ENCODE peak calls at places on chromosomes 6 and 20, in nine cellular contexts. E is PC-3, R is hepatocyte, Z is GM23248, U is GM23338, S is neural progenitor cell, X is SK-N-SH, M is HCT116, L is MM.1S. Q is an unnamed sample.

GRCh38 chr6:75098709-75099108 is 107.1 kb downstream of the COL12A1 start:
- DNase-seq in E (peak), M (peak), R (peak), L (no peak), U (no peak), S (no peak), Z (peak), X (no peak), Q (no peak)

GRCh38 chr6:56840467-56841371 is 114.2 kb upstream of the BEND6 start:
- DNase-seq in Z (peak), X (peak), M (no peak), R (peak), E (peak), U (no peak), L (no peak), S (no peak), Q (no peak)

GRCh38 chr20:22763257-22763906 is 179.0 kb upstream of the FOXA2 start:
- DNase-seq in R (no peak), X (no peak), Z (peak), E (peak), U (no peak), L (no peak), M (peak), S (no peak), Q (no peak)

GRCh38 chr6:73497915-73498314 is 22.9 kb downstream of the EEF1A1 start:
- DNase-seq in R (no peak), U (no peak), E (no peak), M (no peak), L (no peak), Z (no peak), X (no peak), S (no peak), Q (no peak)

GRCh38 chr6:33621396-33622388 is 570 bp downstream of the ITPR3 start:
- DNase-seq in X (no peak), Z (peak), L (peak), E (peak), R (peak), U (peak), M (no peak), S (peak), Q (peak)

GRCh38 chr6:108632441-108632840 is 71.7 kb downstream of the FOXO3 start:
- DNase-seq in U (no peak), Z (no peak), L (peak), S (no peak), R (no peak), M (no peak), X (no peak), E (no peak), Q (no peak)

GRCh38 chr6:41558033-41558807 is 12.0 kb downstream of the FOXP4 start:
- DNase-seq in S (no peak), M (no peak), U (no peak), L (no peak), X (no peak), R (no peak), Z (peak), E (no peak), Q (no peak)

GRCh38 chr6:145368075-145368474 is 367.2 kb downstream of the EPM2A start:
- DNase-seq in U (no peak), M (no peak), X (no peak), S (no peak), E (no peak), Z (peak), L (no peak), R (no peak), Q (no peak)

DNA sequence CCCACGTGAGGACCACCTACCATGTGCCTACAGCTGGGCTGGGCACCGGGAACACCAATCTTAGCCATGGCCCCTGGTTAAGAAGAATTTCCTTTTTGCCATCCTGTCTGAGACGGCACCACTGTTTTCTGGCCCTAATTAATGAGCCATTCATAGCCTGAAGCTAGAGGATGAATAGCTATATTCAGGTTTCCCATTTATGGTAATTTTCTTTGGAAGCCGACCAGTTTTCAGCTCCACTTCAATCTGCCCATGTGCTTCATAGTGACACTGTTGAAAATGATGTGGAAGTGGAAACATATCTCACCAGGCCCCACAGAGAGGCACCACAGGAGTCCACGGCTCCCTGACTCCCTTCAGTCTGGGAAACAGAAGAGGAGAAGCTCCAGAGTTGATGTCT is 22.5 kb upstream of the ULBP3 start:
- DNase-seq in M (no peak), E (no peak), X (no peak), L (no peak), Z (peak), U (no peak), S (no peak), R (no peak), Q (no peak)
- TF ChIP-seq EZH2phosphoT487 in M (no peak), E (no peak), X (no peak), L (no peak), Z (no peak), U (no peak), S (no peak), R (no peak), Q (no peak)

GRCh38 chr6:170053966-170054661 is 236.8 kb downstream of the DLL1 start:
- DNase-seq in E (no peak), L (no peak), X (no peak), U (no peak), Z (no peak), R (no peak), S (no peak), M (no peak), Q (no peak)

GRCh38 chr6:170051229-170052172 is 239.4 kb downstream of the DLL1 start:
- DNase-seq in M (no peak), S (no peak), R (no peak), U (no peak), L (no peak), Z (no peak), X (no peak), E (no peak), Q (no peak)

GRCh38 chr6:170050591-170051041 is 240.3 kb downstream of the DLL1 start:
- DNase-seq in R (no peak), M (no peak), S (no peak), U (no peak), L (no peak), X (no peak), Z (no peak), E (no peak), Q (no peak)

GRCh38 chr6:170056329-170056728 is 234.5 kb downstream of the DLL1 start:
- DNase-seq in S (no peak), L (no peak), M (no peak), E (no peak), Z (no peak), U (no peak), R (no peak), X (no peak), Q (no peak)

GRCh38 chr6:170052991-170053821 is 237.7 kb downstream of the DLL1 start:
- DNase-seq in L (no peak), R (no peak), M (no peak), E (no peak), X (no peak), U (no peak), S (no peak), Z (no peak), Q (no peak)
- TF ChIP-seq EZH2phosphoT487 in L (no peak), R (no peak), M (no peak), E (no peak), X (no peak), U (no peak), S (no peak), Z (no peak), Q (no peak)

DNA sequence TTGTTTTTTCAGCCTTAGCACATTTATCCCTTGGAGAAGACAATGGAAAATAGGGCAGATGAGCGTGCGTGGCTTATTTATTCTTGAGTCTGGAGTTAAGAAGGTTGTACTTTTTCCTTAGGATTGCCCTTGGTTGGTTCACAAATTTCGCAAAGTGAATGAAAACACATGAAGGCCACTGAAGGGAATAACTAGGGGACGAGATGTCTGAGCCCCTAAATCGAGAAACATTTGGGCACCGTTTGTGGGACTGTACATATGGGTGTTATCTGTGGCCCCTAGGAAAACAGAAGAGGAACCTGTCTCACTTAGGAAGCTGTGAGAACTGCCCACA is 19.4 kb upstream of the TRIM27 start:
- DNase-seq in L (no peak), X (no peak), Z (peak), E (no peak), U (no peak), R (no peak), S (peak), M (no peak), Q (no peak)
- TF ChIP-seq EZH2phosphoT487 in L (no peak), X (no peak), Z (no peak), E (no peak), U (no peak), R (no peak), S (no peak), M (no peak), Q (no peak)

DNA sequence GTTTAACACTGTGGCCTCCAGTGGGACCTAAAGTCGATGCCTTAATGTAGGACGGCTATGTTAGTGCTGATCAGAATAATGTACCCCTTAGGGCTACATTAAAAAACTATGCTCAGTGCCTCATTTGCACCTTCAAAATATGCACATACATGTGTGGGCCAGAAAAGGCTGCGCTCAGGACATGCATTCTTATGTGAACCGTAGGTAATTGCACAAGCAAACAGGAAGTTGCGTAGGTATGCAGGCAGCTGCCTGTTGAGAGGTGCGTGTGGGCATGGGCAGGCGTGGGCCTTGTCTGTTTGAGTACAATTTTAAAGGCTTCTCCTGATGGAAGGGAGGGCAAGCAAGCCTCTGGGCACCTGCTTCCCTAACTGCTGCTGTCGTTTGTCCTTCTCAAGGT is 116.2 kb upstream of the JAG1 start:
- DNase-seq in L (no peak), E (no peak), R (no peak), U (no peak), S (no peak), X (no peak), Z (no peak), M (no peak), Q (no peak)
- TF ChIP-seq EZH2phosphoT487 in L (no peak), E (no peak), R (no peak), U (no peak), S (no peak), X (no peak), Z (no peak), M (no peak), Q (no peak)

GRCh38 chr20:7938058-7938457 is 2.2 kb downstream of the HAO1 start:
- DNase-seq in Z (peak), M (no peak), U (no peak), R (no peak), L (no peak), X (no peak), S (no peak), E (no peak), Q (no peak)

GRCh38 chr20:7937328-7937727 is 2.9 kb downstream of the HAO1 start:
- DNase-seq in S (no peak), Z (no peak), M (no peak), E (no peak), L (no peak), U (no peak), R (no peak), X (no peak), Q (no peak)

GRCh38 chr20:7943891-7944290 is 3.6 kb upstream of the HAO1 start:
- DNase-seq in E (no peak), M (no peak), R (no peak), U (no peak), L (no peak), X (no peak), Z (no peak), S (no peak), Q (no peak)

GRCh38 chr20:7939663-7940062 is 595 bp downstream of the HAO1 start:
- DNase-seq in Z (no peak), R (no peak), U (no peak), X (peak), S (no peak), M (no peak), E (no peak), L (no peak), Q (no peak)

DNA sequence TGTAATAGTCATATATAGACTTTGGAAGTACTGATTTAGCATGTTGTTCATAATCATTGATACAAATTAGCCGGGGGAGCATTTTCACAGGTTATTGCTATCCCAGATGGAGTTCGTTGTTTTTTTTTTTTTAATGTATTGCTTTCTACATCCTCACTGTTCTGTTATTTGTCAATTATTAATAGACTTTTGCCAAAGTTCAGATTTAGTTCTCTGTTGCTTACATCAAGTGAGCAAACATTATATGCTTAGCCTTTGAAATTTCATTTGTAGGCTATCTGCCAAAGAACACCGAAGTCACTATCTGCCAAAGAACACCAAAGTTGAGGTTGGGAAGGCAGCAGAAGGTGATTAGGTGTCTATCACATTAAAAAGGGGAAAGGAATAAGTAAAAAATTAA is at the start of gene HAO1:
- DNase-seq in L (no peak), Z (no peak), U (no peak), X (no peak), M (no peak), R (no peak), E (no peak), S (no peak), Q (no peak)
- TF ChIP-seq EZH2phosphoT487 in L (no peak), Z (no peak), U (no peak), X (no peak), M (no peak), R (no peak), E (no peak), S (no peak), Q (no peak)

GRCh38 chr6:45898941-45899682 is 116.5 kb downstream of the CLIC5 start:
- DNase-seq in U (peak), M (no peak), S (no peak), E (no peak), R (no peak), Z (peak), X (no peak), L (no peak), Q (no peak)

GRCh38 chr6:45896783-45897441 is 118.7 kb downstream of the CLIC5 start:
- DNase-seq in S (no peak), Z (peak), E (no peak), R (no peak), L (peak), M (no peak), X (no peak), U (no peak), Q (no peak)

GRCh38 chr6:45892196-45892595 is 123.5 kb downstream of the CLIC5 start:
- DNase-seq in S (no peak), U (no peak), M (no peak), Z (no peak), E (no peak), R (no peak), L (no peak), X (no peak), Q (no peak)

GRCh38 chr6:45892696-45893095 is 123.0 kb downstream of the CLIC5 start:
- DNase-seq in R (no peak), Z (no peak), X (no peak), M (no peak), S (no peak), L (no peak), U (no peak), E (no peak), Q (no peak)

DNA sequence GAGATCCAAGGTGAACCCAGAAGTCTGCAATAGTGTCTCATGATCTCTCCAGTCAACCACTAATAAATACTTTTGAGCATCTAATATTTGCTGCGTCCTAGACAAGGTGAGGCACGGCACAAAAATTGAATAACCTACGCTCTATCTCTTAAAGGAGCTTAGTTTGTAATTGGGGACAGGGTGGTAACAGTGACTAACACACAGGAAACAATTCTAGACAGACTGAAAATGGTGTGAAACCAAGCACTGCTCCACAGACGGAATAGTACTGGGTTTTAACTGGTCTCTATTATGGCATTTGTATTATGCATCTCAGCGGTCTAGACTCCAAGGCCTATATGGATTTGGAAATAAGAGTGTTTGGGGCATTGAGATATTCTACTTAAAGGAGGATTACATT is 120.1 kb downstream of the CLIC5 start:
- DNase-seq in E (no peak), R (no peak), U (no peak), S (no peak), Z (no peak), X (no peak), L (no peak), M (no peak), Q (no peak)
- TF ChIP-seq EZH2phosphoT487 in E (no peak), R (no peak), U (no peak), S (no peak), Z (no peak), X (no peak), L (no peak), M (no peak), Q (no peak)

Q was measured in OCI-LY7.